ENCODE peak calls at places on chromosomes 6 and 20, in nine cellular contexts. O is iris pigment epithelial cell, E is GDM1, C is lower lobe of right lung, Y is A549, M is progenitor cell of endocrine pancreas, L is endothelial cell, K is mucosa of gallbladder, F is RWPE1. D is an unnamed sample.

GRCh38 chr6:5167501-5167900 is 82.4 kb downstream of the PPP1R3G start:
- DNase-seq in O (peak), E (no peak), C (no peak), Y (no peak), M (no peak), L (no peak), K (no peak), F (no peak), D (no peak)

GRCh38 chr20:36482044-36482473 is 59.3 kb upstream of the MYL9 start:
- DNase-seq in O (no peak), E (no peak), C (peak), Y (no peak), M (no peak), L (no peak), K (no peak), F (no peak), D (peak)

GRCh38 chr20:10304474-10305046 is 85.9 kb downstream of the SNAP25 start:
- DNase-seq in O (no peak), E (no peak), C (no peak), Y (no peak), M (no peak), L (no peak), K (no peak), F (no peak), D (no peak)

GRCh38 chr6:1593958-1594314 is 15.8 kb upstream of the FOXC1 start:
- DNase-seq in O (no peak), E (no peak), C (no peak), Y (no peak), M (no peak), L (no peak), K (no peak), F (no peak), D (no peak)

GRCh38 chr20:41650221-41650948 is 32.2 kb upstream of the CHD6 start:
- DNase-seq in O (no peak), E (no peak), C (no peak), Y (no peak), M (no peak), L (no peak), K (peak), F (no peak), D (no peak)

GRCh38 chr20:61297491-61297890 is 45.4 kb downstream of the CDH4 start:
- DNase-seq in O (no peak), E (no peak), C (no peak), Y (no peak), M (no peak), L (no peak), K (no peak), F (no peak), D (no peak)

GRCh38 chr6:33616913-33617312 is 4.2 kb upstream of the ITPR3 start:
- DNase-seq in O (no peak), E (no peak), C (no peak), Y (no peak), M (no peak), L (no peak), K (no peak), F (no peak), D (no peak)

GRCh38 chr20:25016471-25016870 is 23.9 kb upstream of the APMAP start:
- DNase-seq in O (no peak), E (no peak), C (no peak), Y (no peak), M (no peak), L (no peak), K (no peak), F (no peak), D (no peak)

GRCh38 chr20:53827996-53828672 is 234.5 kb upstream of the ZNF217 start:
- DNase-seq in O (peak), E (no peak), C (no peak), Y (no peak), M (no peak), L (no peak), K (peak), F (peak), D (no peak)

GRCh38 chr20:10329387-10330005 is 104.5 kb downstream of the MKKS start:
- DNase-seq in O (no peak), E (no peak), C (no peak), Y (no peak), M (no peak), L (no peak), K (no peak), F (no peak), D (no peak)

GRCh38 chr6:144055121-144055931 is 40.0 kb downstream of the SF3B5 start:
- DNase-seq in O (no peak), E (peak), C (no peak), Y (no peak), M (no peak), L (no peak), K (no peak), F (no peak), D (no peak)

GRCh38 chr6:38152620-38153019 is 333.1 kb downstream of the ZFAND3 start:
- DNase-seq in O (no peak), E (no peak), C (no peak), Y (no peak), M (no peak), L (no peak), K (no peak), F (no peak), D (no peak)

GRCh38 chr6:73984851-73985250 is 288.8 kb downstream of the CD109 start:
- DNase-seq in O (no peak), E (no peak), C (no peak), Y (no peak), M (no peak), L (no peak), K (no peak), F (no peak), D (no peak)

GRCh38 chr6:31776961-31777666 is at the start of gene VWA7:
- DNase-seq in O (peak), E (peak), C (peak), Y (peak), M (peak), L (no peak), K (peak), F (peak), D (peak)

GRCh38 chr20:15905661-15906060 is 667.6 kb downstream of the KIF16B start:
- DNase-seq in O (no peak), E (no peak), C (no peak), Y (no peak), M (no peak), L (no peak), K (no peak), F (no peak), D (no peak)

GRCh38 chr6:20217476-20217855 is 5.2 kb upstream of the MBOAT1 start:
- DNase-seq in O (no peak), E (no peak), C (no peak), Y (no peak), M (no peak), L (no peak), K (no peak), F (no peak), D (no peak)

GRCh38 chr20:1898496-1899168 is 3.4 kb downstream of the SIRPA start:
- DNase-seq in O (no peak), E (no peak), C (no peak), Y (no peak), M (no peak), L (no peak), K (no peak), F (no peak), D (no peak)

GRCh38 chr6:157150076-157150475 is 173.2 kb downstream of the TMEM242 start:
- DNase-seq in O (peak), E (no peak), C (no peak), Y (no peak), M (no peak), L (no peak), K (no peak), F (no peak), D (no peak)

GRCh38 chr6:30981942-30982772 is 1.4 kb upstream of the MUC21 start:
- DNase-seq in O (peak), E (no peak), C (no peak), Y (no peak), M (no peak), L (peak), K (peak), F (no peak), D (no peak)

GRCh38 chr6:3825851-3826581 is 23.2 kb upstream of the FAM50B start:
- DNase-seq in O (peak), E (no peak), C (peak), Y (peak), M (no peak), L (peak), K (peak), F (peak), D (peak)

GRCh38 chr20:23641936-23642751 is 4.4 kb upstream of the CST3 start:
- DNase-seq in O (peak), E (no peak), C (no peak), Y (no peak), M (no peak), L (no peak), K (peak), F (peak), D (no peak)

GRCh38 chr6:97462031-97462430 is 179.0 kb upstream of the MMS22L start:
- DNase-seq in O (no peak), E (no peak), C (no peak), Y (no peak), M (no peak), L (no peak), K (no peak), F (no peak), D (no peak)

GRCh38 chr6:111938710-111939109 is 65.5 kb upstream of the FYN start:
- DNase-seq in O (peak), E (no peak), C (no peak), Y (no peak), M (no peak), L (no peak), K (no peak), F (peak), D (no peak)

GRCh38 chr20:47061549-47061948 is 166.9 kb downstream of the EYA2 start:
- DNase-seq in O (no peak), E (no peak), C (no peak), Y (no peak), M (no peak), L (no peak), K (no peak), F (no peak), D (no peak)

GRCh38 chr6:125486881-125487280 is 185.1 kb upstream of the HDDC2 start:
- DNase-seq in O (no peak), E (no peak), C (no peak), Y (no peak), M (no peak), L (no peak), K (no peak), F (no peak), D (no peak)

GRCh38 chr6:39051399-39052122 is 3.0 kb downstream of the GLP1R start:
- DNase-seq in O (peak), E (peak), C (no peak), Y (no peak), M (no peak), L (peak), K (no peak), F (no peak), D (peak)

GRCh38 chr6:112841553-112842337 is 494.6 kb downstream of the RFPL4B start:
- DNase-seq in O (no peak), E (no peak), C (no peak), Y (no peak), M (no peak), L (no peak), K (no peak), F (no peak), D (no peak)

GRCh38 chr6:36252005-36252404 is 17.9 kb upstream of the PNPLA1 start:
- DNase-seq in O (no peak), E (no peak), C (no peak), Y (no peak), M (no peak), L (no peak), K (no peak), F (no peak), D (no peak)

GRCh38 chr6:151186276-151186675 is 53.5 kb upstream of the AKAP12 start:
- DNase-seq in O (no peak), E (no peak), C (no peak), Y (no peak), M (no peak), L (no peak), K (no peak), F (no peak), D (no peak)

GRCh38 chr6:191487-192312 is 100.6 kb upstream of the DUSP22 start:
- DNase-seq in O (no peak), E (no peak), C (peak), Y (no peak), M (no peak), L (no peak), K (no peak), F (no peak), D (peak)

GRCh38 chr6:7267521-7268091 is 45.4 kb downstream of the SSR1 start:
- DNase-seq in O (peak), E (no peak), C (no peak), Y (peak), M (no peak), L (no peak), K (peak), F (peak), D (no peak)